ENCODE peak calls at places on chromosome 1, in six cellular contexts. L is heart left ventricle; Z is BE2C; U is AG09319; G is pancreas; N is CD8-positive, alpha-beta T cell. F is an unnamed sample.
A peak's percentile ranks its signal among the peaks of the same experiment; 100 is the strongest.

GRCh38 chr1:172775598-172776570 is 117.0 kb downstream of the FASLG start:
- DNase-seq in U (no peak), Z (no peak), N (no peak), G (no peak), L (no peak), F (no peak)

GRCh38 chr1:119873166-119874025 is 22.9 kb downstream of the ADAM30 start:
- DNase-seq in Z (no peak), N (no peak), G (no peak), U (no peak), L (no peak), F (no peak)

GRCh38 chr1:97849350-97850339 is 71.2 kb downstream of the DPYD start:
- DNase-seq in N (no peak), G (no peak), L (no peak), U (peak; percentile 19), Z (no peak), F (no peak)

GRCh38 chr1:81410351-81410750 is 390.4 kb upstream of the ADGRL2 start:
- DNase-seq in U (no peak), G (no peak), N (no peak), L (no peak), Z (no peak), F (no peak)

GRCh38 chr1:77273891-77274290 is 7.9 kb upstream of the AK5 start:
- DNase-seq in L (no peak), U (no peak), G (no peak), N (no peak), Z (no peak), F (no peak)

GRCh38 chr1:236027096-236027495 is 37.8 kb downstream of the NID1 start:
- DNase-seq in L (no peak), U (no peak), N (no peak), G (no peak), Z (no peak), F (no peak)

GRCh38 chr1:234918216-234918841 is 210.3 kb downstream of the TOMM20 start:
- DNase-seq in G (peak; percentile 67), U (no peak), Z (no peak), L (peak; percentile 69), N (no peak), F (no peak)

GRCh38 chr1:185426761-185427698 is 110.0 kb upstream of the IVNS1ABP start:
- DNase-seq in L (peak; percentile 54), U (peak; percentile 67), G (no peak), N (no peak), Z (no peak), F (no peak)

GRCh38 chr1:160739098-160739511 is at the start of gene SLAMF7:
- DNase-seq in N (peak; percentile 24), G (no peak), U (no peak), Z (no peak), L (no peak), F (no peak)

GRCh38 chr1:212205843-212206242 is 79.4 kb upstream of the PPP2R5A start:
- DNase-seq in U (no peak), L (no peak), N (no peak), G (no peak), Z (no peak), F (no peak)

GRCh38 chr1:200034821-200035396 is 7.4 kb downstream of the NR5A2 start:
- DNase-seq in L (no peak), Z (no peak), N (no peak), G (no peak), U (no peak), F (no peak)

GRCh38 chr1:89907669-89908293 is 86.9 kb downstream of the LRRC8D start:
- DNase-seq in N (no peak), L (no peak), U (no peak), Z (no peak), G (no peak), F (no peak)

DNA sequence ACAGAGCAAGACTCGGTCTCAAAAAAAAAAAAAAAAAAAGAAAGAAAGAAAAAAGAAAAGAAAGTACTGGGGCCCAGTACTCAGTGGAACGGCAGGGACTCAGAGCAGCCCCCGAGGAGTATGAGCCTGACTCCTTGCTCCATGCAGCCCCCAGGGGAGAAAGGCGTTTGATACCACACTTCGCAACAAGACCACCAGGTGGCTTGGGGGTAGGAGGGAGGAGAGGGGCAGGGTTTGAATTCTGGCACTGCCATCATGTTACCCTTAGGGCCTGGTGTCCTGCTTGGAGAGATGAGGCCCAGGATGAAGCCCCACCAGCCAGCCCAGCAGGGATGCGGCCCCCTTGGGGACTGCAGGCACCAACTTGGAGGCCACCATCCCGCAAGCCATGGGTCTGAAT is 321.3 kb upstream of the VAMP3 start:
- DNase-seq in N (no peak), G (no peak), U (no peak), L (no peak), Z (no peak), F (no peak)
- TF ChIP-seq CTCF in N (no peak), G (no peak), U (no peak), L (no peak), Z (no peak), F (no peak)

DNA sequence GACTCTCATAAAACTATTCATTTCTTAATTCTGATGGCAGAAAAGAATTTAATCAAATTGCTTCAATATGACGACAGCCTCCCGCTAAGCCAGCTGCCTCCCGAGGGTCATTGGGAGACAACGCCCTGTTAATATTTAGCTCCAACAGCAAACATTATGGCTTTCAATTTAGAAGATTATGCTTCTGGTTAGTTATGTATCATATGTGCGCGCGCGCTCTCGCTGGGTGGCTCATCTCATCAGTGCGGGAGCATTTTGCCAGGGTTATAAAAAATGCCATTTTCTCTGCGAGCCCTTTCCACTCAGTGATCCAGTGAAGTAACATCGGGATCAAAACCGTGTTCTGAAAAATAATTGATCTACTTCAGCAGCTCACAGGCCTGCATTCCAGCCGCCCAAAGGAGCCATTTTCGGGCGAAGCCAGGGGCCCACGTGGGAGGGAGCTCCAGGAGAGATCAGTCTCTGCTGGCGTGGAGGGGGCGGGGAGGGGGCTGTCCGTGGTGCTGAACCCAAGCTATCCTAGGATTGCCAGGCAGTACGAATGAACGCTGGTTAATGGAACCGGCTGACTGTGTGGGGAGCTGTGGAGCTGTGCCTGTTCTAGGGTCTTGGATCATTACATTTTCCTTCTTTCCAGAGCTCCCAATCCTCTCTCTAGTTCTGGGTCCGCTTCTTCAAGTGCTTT is 219.1 kb upstream of the ZC3H12A start:
- DNase-seq in L (peak; percentile 22), Z (peak; percentile 79), G (peak; percentile 19), N (no peak), U (no peak), F (no peak)
- TF ChIP-seq CTCF in L (no peak), Z (peak; percentile 23), G (no peak), N (no peak), U (no peak), F (no peak)

GRCh38 chr1:4778056-4778455 is 123.6 kb downstream of the AJAP1 start:
- DNase-seq in L (no peak), G (no peak), Z (peak; percentile 28), U (no peak), N (no peak), F (no peak)
- TF ChIP-seq CTCF in L (peak; percentile 34), G (no peak), Z (no peak), U (no peak), N (no peak), F (peak; percentile 18)

GRCh38 chr1:21781971-21782867 is 730 bp downstream of the USP48 start:
- DNase-seq in G (no peak), L (peak; percentile 49), U (no peak), N (peak; percentile 24), Z (peak; percentile 34), F (no peak)
- TF ChIP-seq CTCF in G (no peak), L (peak; percentile 39), U (peak; percentile 45), N (no peak), Z (no peak), F (peak; percentile 32)

GRCh38 chr1:87673748-87674147 is 345.1 kb downstream of the LMO4 start:
- DNase-seq in U (no peak), L (no peak), N (no peak), Z (no peak), G (no peak), F (no peak)
- TF ChIP-seq CTCF in U (peak; percentile 12), L (no peak), N (no peak), Z (peak; percentile 7), G (no peak), F (peak; percentile 14)

GRCh38 chr1:155608888-155609225 is 1.2 kb upstream of the MSTO1 start:
- DNase-seq in G (no peak), N (no peak), L (no peak), U (no peak), Z (no peak), F (no peak)

GRCh38 chr1:155609515-155610256 is at the start of gene MSTO1:
- DNase-seq in Z (peak; percentile 98), L (peak; percentile 97), G (peak; percentile 96), N (peak; percentile 80), U (peak; percentile 92), F (peak; percentile 86)

DNA sequence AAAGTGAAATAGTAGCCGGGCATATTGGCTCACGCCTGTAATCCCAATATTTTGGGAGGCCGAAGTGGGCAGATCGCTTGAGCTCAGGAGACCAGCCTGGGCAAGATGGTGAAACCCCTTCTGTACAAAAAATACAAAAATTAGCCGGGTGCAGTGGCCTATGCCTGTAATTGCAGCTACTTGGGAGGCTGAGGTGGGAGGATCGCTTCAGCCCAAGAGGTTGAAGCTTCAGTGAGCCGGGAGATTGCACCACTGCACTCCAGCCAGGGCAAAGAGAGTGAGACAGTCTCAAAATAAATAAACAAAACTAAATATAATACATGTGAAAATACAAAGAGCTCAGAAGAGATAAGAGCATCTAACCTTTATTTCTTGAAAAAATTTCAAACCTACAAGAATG is 2.3 kb upstream of the MSTO1 start:
- DNase-seq in N (no peak), Z (no peak), L (no peak), G (no peak), U (no peak), F (no peak)
- TF ChIP-seq CTCF in N (no peak), Z (no peak), L (no peak), G (no peak), U (no peak), F (no peak)

GRCh38 chr1:13520985-13521384 is 7.2 kb upstream of the LRRC38 start:
- DNase-seq in N (no peak), G (no peak), Z (no peak), U (no peak), L (no peak), F (no peak)

GRCh38 chr1:13516606-13517005 is 2.8 kb upstream of the LRRC38 start:
- DNase-seq in G (no peak), U (no peak), Z (no peak), L (no peak), N (no peak), F (no peak)

GRCh38 chr1:13513063-13513884 is 529 bp downstream of the LRRC38 start:
- DNase-seq in L (no peak), N (no peak), U (no peak), G (no peak), Z (no peak), F (no peak)

GRCh38 chr1:13513885-13514546 is at the start of gene LRRC38:
- DNase-seq in U (no peak), N (no peak), G (no peak), Z (no peak), L (peak; percentile 40), F (no peak)

GRCh38 chr1:13517193-13517812 is 3.5 kb upstream of the LRRC38 start:
- DNase-seq in L (no peak), Z (no peak), G (no peak), U (no peak), N (no peak), F (no peak)
- TF ChIP-seq CTCF in L (peak; percentile 32), Z (no peak), G (no peak), U (no peak), N (no peak), F (peak; percentile 8)